ENCODE peak calls at places on chromosomes 3 and 15, in four cellular contexts. D is Calu3, K is LNCaP clone FGC, T is fibroblast of lung. N is an unnamed sample.

GRCh38 chr15:57436166-57436565 is 59.9 kb downstream of the CGNL1 start:
- DNase-seq in D (no peak), K (no peak), T (no peak), N (no peak)

GRCh38 chr15:29968099-29968892 is 114.5 kb upstream of the GOLGA8J start:
- DNase-seq in D (peak; percentile 1), K (no peak), T (no peak), N (peak; percentile 53)

GRCh38 chr3:42680256-42680655 is 5.1 kb upstream of the KLHL40 start:
- DNase-seq in D (no peak), K (no peak), T (peak; percentile 31), N (no peak)

GRCh38 chr15:74312445-74313007 is 54.9 kb downstream of the CYP11A1 start:
- DNase-seq in D (no peak), K (no peak), T (no peak), N (no peak)

GRCh38 chr3:17157713-17158112 is 273.0 kb downstream of the PLCL2 start:
- DNase-seq in D (peak; percentile 20), K (no peak), T (no peak), N (peak; percentile 55)

GRCh38 chr3:123733805-123734526 is 149.1 kb upstream of the HACD2 start:
- DNase-seq in D (no peak), K (no peak), T (peak; percentile 85), N (peak; percentile 88)

GRCh38 chr15:58666957-58667356 is 82.5 kb downstream of the ADAM10 start:
- DNase-seq in D (no peak), K (no peak), T (peak; percentile 58), N (peak; percentile 39)

GRCh38 chr15:57525581-57525980 is 66.1 kb upstream of the MYZAP start:
- DNase-seq in D (no peak), K (no peak), T (no peak), N (no peak)

GRCh38 chr3:171791695-171792082 is 18.6 kb downstream of the PLD1 start:
- DNase-seq in D (peak; percentile 50), K (no peak), T (peak; percentile 54), N (peak; percentile 68)

GRCh38 chr15:34861216-34861615 is 65.9 kb upstream of the ACTC1 start:
- DNase-seq in D (no peak), K (no peak), T (no peak), N (no peak)

GRCh38 chr3:16665282-16665741 is 60.1 kb upstream of the DAZL start:
- DNase-seq in D (peak; percentile 21), K (peak; percentile 8), T (no peak), N (no peak)

GRCh38 chr15:52421029-52421428 is 107.7 kb downstream of the MYO5A start:
- DNase-seq in D (no peak), K (no peak), T (no peak), N (no peak)

GRCh38 chr3:149003653-149004305 is 12.4 kb downstream of the GYG1 start:
- DNase-seq in D (no peak), K (no peak), T (no peak), N (no peak)

GRCh38 chr15:50493625-50494024 is 52.8 kb downstream of the USP50 start:
- DNase-seq in D (no peak), K (no peak), T (no peak), N (no peak)

GRCh38 chr3:190534386-190534785 is 20.5 kb downstream of the IL1RAP start:
- DNase-seq in D (no peak), K (no peak), T (peak; percentile 21), N (peak; percentile 23)

GRCh38 chr15:98599911-98600685 is 48.2 kb upstream of the IGF1R start:
- DNase-seq in D (peak; percentile 29), K (no peak), T (peak; percentile 81), N (peak; percentile 65)

GRCh38 chr3:170864525-170865208 is 5.3 kb downstream of the RPL22L1 start:
- DNase-seq in D (no peak), K (no peak), T (peak; percentile 14), N (no peak)

GRCh38 chr3:71578045-71578730 is 5.3 kb downstream of the FOXP1 start:
- DNase-seq in D (no peak), K (no peak), T (no peak), N (no peak)

GRCh38 chr3:126321490-126321889 is 35.7 kb downstream of the KLF15 start:
- DNase-seq in D (no peak), K (no peak), T (no peak), N (no peak)

GRCh38 chr3:24048843-24049242 is 103.8 kb downstream of the NR1D2 start:
- DNase-seq in D (no peak), K (no peak), T (no peak), N (no peak)

GRCh38 chr3:150078983-150079739 is 108.5 kb upstream of the PFN2 start:
- DNase-seq in D (no peak), K (no peak), T (peak; percentile 87), N (peak; percentile 95)

GRCh38 chr3:156533205-156533604 is 21.7 kb downstream of the SSR3 start:
- DNase-seq in D (no peak), K (no peak), T (peak; percentile 54), N (no peak)

GRCh38 chr3:178062126-178062525 is 474.1 kb upstream of the KCNMB2 start:
- DNase-seq in D (no peak), K (no peak), T (no peak), N (no peak)

GRCh38 chr15:61115679-61116078 is 113.4 kb downstream of the RORA start:
- DNase-seq in D (no peak), K (no peak), T (no peak), N (peak; percentile 43)

GRCh38 chr3:12734960-12735359 is 24.1 kb downstream of the TMEM40 start:
- DNase-seq in D (no peak), K (no peak), T (no peak), N (no peak)